ENCODE peak calls at places on chromosomes 4 and X, in nine cellular contexts. Q is aorta, S is mesenchymal stem cell, Y is right cardiac atrium, J is WERI-Rb-1, E is upper lobe of right lung, N is ovary, T is astrocyte, X is caudate nucleus. K is an unnamed sample.

GRCh38 chr4:168183717-168184571 is 91.6 kb downstream of the ANXA10 start:
- DNase-seq in N (no peak), J (no peak), E (no peak), Q (no peak), S (peak; percentile 43), T (peak; percentile 28), Y (no peak), X (no peak), K (no peak)

GRCh38 chrX:68307767-68308166 is 125.5 kb downstream of the OPHN1 start:
- DNase-seq in Y (no peak), S (peak; percentile 63), J (no peak), X (no peak), Q (no peak), E (no peak), N (no peak), T (peak; percentile 85), K (no peak)

GRCh38 chr4:15936495-15936894 is 2.0 kb downstream of the FGFBP1 start:
- DNase-seq in Y (no peak), T (no peak), X (no peak), Q (no peak), S (no peak), E (no peak), N (no peak), J (no peak), K (no peak)

GRCh38 chr4:137266511-137266910 is 265.8 kb downstream of the PCDH18 start:
- DNase-seq in S (no peak), X (no peak), Q (no peak), T (peak; percentile 33), N (no peak), J (no peak), Y (no peak), E (no peak), K (no peak)

GRCh38 chr4:51859476-51860032 is 16.6 kb downstream of the DCUN1D4 start:
- DNase-seq in E (no peak), T (no peak), J (no peak), Q (no peak), Y (no peak), S (no peak), X (no peak), N (no peak), K (no peak)

GRCh38 chr4:83618431-83618830 is 82.5 kb downstream of the GPAT3 start:
- DNase-seq in S (peak; percentile 61), Q (no peak), Y (no peak), E (no peak), N (no peak), J (no peak), T (peak; percentile 83), X (no peak), K (no peak)

GRCh38 chr4:11230888-11231287 is 197.8 kb downstream of the HS3ST1 start:
- DNase-seq in Q (no peak), N (no peak), X (no peak), E (no peak), S (no peak), Y (no peak), T (no peak), J (peak; percentile 72), K (no peak)

GRCh38 chr4:33626242-33626641 is 2618.1 kb downstream of the ARAP2 start:
- DNase-seq in Y (no peak), J (no peak), X (no peak), N (no peak), E (no peak), Q (no peak), S (no peak), T (no peak), K (no peak)

GRCh38 chr4:58192217-58192616 is 1082.0 kb upstream of the IGFBP7 start:
- DNase-seq in X (no peak), T (no peak), E (no peak), Q (no peak), N (no peak), Y (no peak), S (no peak), J (no peak), K (no peak)
- H3K27ac ChIP-seq in X (no peak overlapping the region), T (no peak overlapping the region), E (no peak overlapping the region), Q (no peak overlapping the region), N (no peak overlapping the region), Y (no peak overlapping the region), S (no peak overlapping the region), J (no peak overlapping the region), K (no peak overlapping the region)

DNA sequence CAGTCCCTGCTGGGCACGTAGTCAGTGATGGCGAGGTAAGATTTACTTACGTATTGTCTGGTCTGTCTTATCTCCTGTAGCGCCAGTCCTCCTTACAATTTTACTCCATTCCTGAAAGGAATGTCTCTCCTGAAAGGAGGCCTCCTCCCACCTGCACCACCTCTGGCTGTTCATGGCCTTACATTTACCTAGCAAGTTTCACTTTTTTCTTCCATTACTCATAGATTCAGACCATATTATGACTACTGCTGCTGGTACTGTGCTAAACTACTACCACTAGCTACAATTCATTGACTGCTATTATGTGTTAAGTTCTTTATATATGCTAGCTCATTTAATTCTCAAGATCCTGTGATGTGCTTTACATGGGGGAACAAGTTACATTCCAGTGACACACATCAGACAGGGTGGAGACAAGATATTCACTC is 189.9 kb downstream of the BMPR1B start:
- DNase-seq in E (no peak), X (no peak), Y (no peak), N (no peak), J (no peak), S (no peak), Q (no peak), T (no peak), K (no peak)
- H3K27ac ChIP-seq in E (no peak overlapping the region), X (no peak overlapping the region), Y (no peak overlapping the region), N (no peak overlapping the region), J (no peak overlapping the region), S (no peak overlapping the region), Q (no peak overlapping the region), T (no peak overlapping the region), K (no peak overlapping the region)

GRCh38 chr4:76606662-76607265 is 171.7 kb downstream of the SHROOM3 start:
- DNase-seq in N (no peak), E (no peak), J (no peak), Y (no peak), X (no peak), S (peak; percentile 71), Q (no peak), T (no peak), K (no peak)
- H3K27ac ChIP-seq in N (no peak overlapping the region), E (no peak overlapping the region), J (no peak overlapping the region), Y (no peak overlapping the region), X (no peak overlapping the region), S (no peak overlapping the region), Q (peak overlapping the region; percentile 57), T (peak overlapping the region; percentile 27), K (no peak overlapping the region)

GRCh38 chrX:70485466-70485865 is 40.8 kb downstream of the DLG3 start:
- DNase-seq in N (no peak), T (no peak), J (no peak), X (no peak), S (no peak), Y (no peak), Q (no peak), E (no peak), K (no peak)
- H3K27ac ChIP-seq in N (no peak overlapping the region), T (no peak overlapping the region), J (no peak overlapping the region), X (no peak overlapping the region), S (no peak overlapping the region), Y (no peak overlapping the region), Q (no peak overlapping the region), E (no peak overlapping the region), K (no peak overlapping the region)

DNA sequence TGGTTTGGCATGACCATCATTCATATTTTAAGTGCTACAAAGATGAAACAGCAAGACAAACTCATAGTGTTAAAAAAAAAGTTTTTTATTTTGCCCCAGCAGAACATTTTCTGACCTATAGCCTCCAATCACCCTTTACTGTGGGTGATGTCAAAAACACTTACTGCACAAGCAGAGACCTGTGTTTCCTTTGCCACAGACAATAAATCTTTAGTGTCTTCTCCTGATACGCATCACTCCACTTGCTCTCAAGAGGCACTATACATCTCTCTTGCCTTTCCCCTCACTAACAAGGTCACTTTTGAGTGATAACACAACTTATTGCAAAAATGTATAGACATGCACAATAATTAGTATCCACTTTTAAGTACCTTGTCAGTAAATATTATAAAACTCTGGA is 125.6 kb downstream of the ANTXR2 start:
- DNase-seq in N (no peak), Q (no peak), E (no peak), J (no peak), X (no peak), S (no peak), T (no peak), Y (no peak), K (no peak)
- H3K27ac ChIP-seq in N (no peak overlapping the region), Q (no peak overlapping the region), E (no peak overlapping the region), J (peak overlapping the region; percentile 50), X (no peak overlapping the region), S (no peak overlapping the region), T (no peak overlapping the region), Y (no peak overlapping the region), K (no peak overlapping the region)

DNA sequence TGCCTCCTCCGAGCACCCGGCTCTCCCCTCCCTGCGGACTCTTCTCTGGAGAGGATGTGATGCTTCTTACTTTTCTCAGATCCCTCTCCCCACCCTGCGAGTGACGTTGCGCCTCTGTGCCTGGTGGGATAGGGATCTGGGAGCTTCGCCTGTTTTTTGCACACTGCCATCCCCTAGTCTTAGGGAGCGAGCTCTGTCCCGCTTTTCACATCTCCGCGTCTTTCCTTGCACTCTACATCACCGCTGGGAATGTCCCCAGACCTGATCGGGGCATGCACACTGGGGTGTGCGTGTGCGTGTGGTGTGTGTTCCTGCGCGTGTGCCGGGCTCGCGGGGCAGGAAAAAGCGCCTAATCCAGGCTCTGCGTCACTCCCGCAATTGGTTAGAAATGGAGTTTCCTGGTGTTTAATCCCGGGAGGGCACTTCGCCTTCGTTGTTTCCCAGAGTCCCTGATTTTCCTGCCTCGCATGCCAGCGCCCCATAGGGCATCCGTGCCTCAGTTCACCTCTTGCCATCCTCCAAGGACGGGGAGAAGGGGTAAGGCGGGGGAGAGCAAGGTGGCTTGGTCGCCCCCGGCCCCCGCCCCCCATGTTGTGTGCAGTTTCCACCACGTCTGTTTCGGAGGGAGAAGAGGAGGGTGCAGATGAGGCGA is 909 bp upstream of the TBC1D1 start:
- DNase-seq in E (no peak), Y (peak; percentile 33), X (peak; percentile 63), J (no peak), S (peak; percentile 35), T (no peak), Q (peak; percentile 81), N (peak; percentile 54), K (no peak)
- H3K27ac ChIP-seq in E (peak overlapping the region; percentile 63), Y (peak overlapping the region; percentile 92), X (peak overlapping the region; percentile 79), J (no peak overlapping the region), S (no peak overlapping the region), T (no peak overlapping the region), Q (peak overlapping the region; percentile 77), N (peak overlapping the region; percentile 90), K (peak overlapping the region; percentile 60)

GRCh38 chr4:173448919-173449641 is 50.2 kb upstream of the SCRG1 start:
- DNase-seq in N (no peak), S (no peak), Q (no peak), J (no peak), E (no peak), X (no peak), T (no peak), Y (peak; percentile 18), K (no peak)

GRCh38 chr4:173446416-173446815 is 47.5 kb upstream of the SCRG1 start:
- DNase-seq in X (no peak), J (no peak), N (no peak), E (no peak), S (no peak), Y (no peak), Q (no peak), T (no peak), K (no peak)

GRCh38 chr4:173448557-173448918 is 49.6 kb upstream of the SCRG1 start:
- DNase-seq in X (no peak), S (no peak), N (no peak), J (no peak), T (peak; percentile 82), Q (no peak), E (no peak), Y (no peak), K (no peak)

GRCh38 chr4:173450281-173450680 is 51.4 kb upstream of the SCRG1 start:
- DNase-seq in E (no peak), N (no peak), X (no peak), S (no peak), Q (no peak), J (no peak), Y (no peak), T (peak; percentile 34), K (no peak)

GRCh38 chr4:173448103-173448502 is 49.2 kb upstream of the SCRG1 start:
- DNase-seq in X (peak; percentile 27), E (no peak), J (peak; percentile 90), N (peak; percentile 49), Q (no peak), T (peak; percentile 59), S (no peak), Y (peak; percentile 24), K (peak; percentile 32)
- H3K27ac ChIP-seq in X (peak overlapping the region; percentile 11), E (no peak overlapping the region), J (peak overlapping the region; percentile 91), N (no peak overlapping the region), Q (no peak overlapping the region), T (no peak overlapping the region), S (no peak overlapping the region), Y (peak overlapping the region; percentile 76), K (no peak overlapping the region)

K was measured in substantia nigra.